ENCODE peak calls at places on chromosomes 13 and 19, in four cellular contexts. D is AG10803, Z is ovary, M is WERI-Rb-1. C is an unnamed sample.

GRCh38 chr13:70188567-70188966 is 80.3 kb upstream of the KLHL1 start:
- DNase-seq in M (no peak), D (no peak), Z (no peak), C (no peak)

GRCh38 chr13:95536629-95537241 is 15.8 kb upstream of the CLDN10 start:
- DNase-seq in D (peak), M (no peak), Z (no peak), C (no peak)

GRCh38 chr13:60338754-60339153 is 58.3 kb upstream of the TDRD3 start:
- DNase-seq in M (no peak), Z (no peak), D (no peak), C (no peak)

GRCh38 chr13:104837756-104838155 is 1697.7 kb downstream of the EFNB2 start:
- DNase-seq in D (no peak), Z (no peak), M (no peak), C (no peak)

GRCh38 chr13:20193924-20194631 is 1.3 kb upstream of the GJB2 start:
- DNase-seq in Z (no peak), M (no peak), D (no peak), C (no peak)

GRCh38 chr13:89212186-89212585 is 1541.0 kb downstream of the SLITRK5 start:
- DNase-seq in D (no peak), M (no peak), Z (no peak), C (no peak)

GRCh38 chr13:114002771-114003321 is 29.0 kb upstream of the C13orf46 start:
- DNase-seq in Z (no peak), M (no peak), D (no peak), C (no peak)

GRCh38 chr19:34508540-34508939 is 27.0 kb downstream of the WTIP start:
- DNase-seq in Z (no peak), M (no peak), D (no peak), C (no peak)

GRCh38 chr13:76928456-76928855 is 19.9 kb upstream of the ACOD1 start:
- DNase-seq in Z (no peak), D (no peak), M (no peak), C (no peak)

GRCh38 chr19:48413879-48414623 is 20.6 kb downstream of the GRIN2D start:
- DNase-seq in Z (no peak), D (peak), M (no peak), C (no peak)

GRCh38 chr13:74464656-74465055 is 330.5 kb upstream of the KLF12 start:
- DNase-seq in D (no peak), Z (no peak), M (no peak), C (no peak)

GRCh38 chr19:41941410-41942202 is 13.4 kb upstream of the ERFL start:
- DNase-seq in M (no peak), Z (no peak), D (no peak), C (peak)

GRCh38 chr13:91280806-91281205 is 66.7 kb upstream of the MIR17HG start:
- DNase-seq in M (no peak), D (no peak), Z (no peak), C (no peak)

GRCh38 chr19:42424712-42425131 is 2.5 kb downstream of the LIPE start:
- DNase-seq in D (no peak), Z (no peak), M (no peak), C (no peak)

GRCh38 chr19:4358709-4359626 is 15.6 kb downstream of the MPND start:
- DNase-seq in D (no peak), M (no peak), Z (no peak), C (no peak)

GRCh38 chr19:30122431-30122830 is 180.4 kb downstream of the URI1 start:
- DNase-seq in M (peak), D (no peak), Z (no peak), C (no peak)

GRCh38 chr13:110626510-110626909 is 11.2 kb downstream of the NAXD start:
- DNase-seq in D (no peak), M (peak), Z (no peak), C (no peak)

GRCh38 chr13:29125934-29126424 is 305.8 kb downstream of the MTUS2 start:
- DNase-seq in D (no peak), Z (no peak), M (no peak), C (peak)

GRCh38 chr13:78910147-78910546 is 251.2 kb upstream of the OBI1 start:
- DNase-seq in Z (no peak), M (no peak), D (no peak), C (no peak)

GRCh38 chr13:34161829-34162544 is 344.0 kb downstream of the RFC3 start:
- DNase-seq in Z (no peak), M (peak), D (peak), C (no peak)

GRCh38 chr13:59776924-59777690 is 386.6 kb downstream of the DIAPH3 start:
- DNase-seq in D (peak), M (no peak), Z (no peak), C (no peak)

GRCh38 chr13:42807866-42808265 is 26.5 kb downstream of the FAM216B start:
- DNase-seq in Z (no peak), D (peak), M (no peak), C (no peak)

GRCh38 chr13:66675620-66676019 is 554.5 kb downstream of the PCDH9 start:
- DNase-seq in D (peak), M (no peak), Z (no peak), C (no peak)

GRCh38 chr13:30806784-30807183 is 71.4 kb downstream of the ALOX5AP start:
- DNase-seq in D (peak), M (no peak), Z (no peak), C (no peak)

GRCh38 chr13:52405767-52406494 is at the start of gene THSD1:
- DNase-seq in D (peak), M (peak), Z (peak), C (peak)

GRCh38 chr19:50384685-50385535 is 763 bp downstream of the POLD1 start:
- DNase-seq in D (peak), Z (no peak), M (no peak), C (peak)

GRCh38 chr13:23731709-23732108 is 157.5 kb downstream of the MIPEP start:
- DNase-seq in M (no peak), D (no peak), Z (no peak), C (no peak)

GRCh38 chr13:99215466-99215865 is 14.8 kb downstream of the UBAC2 start:
- DNase-seq in Z (no peak), M (no peak), D (no peak), C (no peak)

GRCh38 chr19:38583219-38583984 is 34.4 kb downstream of the MAP4K1 start:
- DNase-seq in D (no peak), M (no peak), Z (no peak), C (peak)

GRCh38 chr19:29405728-29405995 is 120.1 kb upstream of the VSTM2B start:
- DNase-seq in Z (no peak), M (no peak), D (no peak), C (no peak)

GRCh38 chr13:99725644-99726043 is 224.4 kb downstream of the TM9SF2 start:
- DNase-seq in Z (no peak), D (no peak), M (no peak), C (no peak)

GRCh38 chr19:6736917-6737283 is 480 bp downstream of the GPR108 start:
- DNase-seq in Z (peak), M (no peak), D (no peak), C (no peak)

DNA sequence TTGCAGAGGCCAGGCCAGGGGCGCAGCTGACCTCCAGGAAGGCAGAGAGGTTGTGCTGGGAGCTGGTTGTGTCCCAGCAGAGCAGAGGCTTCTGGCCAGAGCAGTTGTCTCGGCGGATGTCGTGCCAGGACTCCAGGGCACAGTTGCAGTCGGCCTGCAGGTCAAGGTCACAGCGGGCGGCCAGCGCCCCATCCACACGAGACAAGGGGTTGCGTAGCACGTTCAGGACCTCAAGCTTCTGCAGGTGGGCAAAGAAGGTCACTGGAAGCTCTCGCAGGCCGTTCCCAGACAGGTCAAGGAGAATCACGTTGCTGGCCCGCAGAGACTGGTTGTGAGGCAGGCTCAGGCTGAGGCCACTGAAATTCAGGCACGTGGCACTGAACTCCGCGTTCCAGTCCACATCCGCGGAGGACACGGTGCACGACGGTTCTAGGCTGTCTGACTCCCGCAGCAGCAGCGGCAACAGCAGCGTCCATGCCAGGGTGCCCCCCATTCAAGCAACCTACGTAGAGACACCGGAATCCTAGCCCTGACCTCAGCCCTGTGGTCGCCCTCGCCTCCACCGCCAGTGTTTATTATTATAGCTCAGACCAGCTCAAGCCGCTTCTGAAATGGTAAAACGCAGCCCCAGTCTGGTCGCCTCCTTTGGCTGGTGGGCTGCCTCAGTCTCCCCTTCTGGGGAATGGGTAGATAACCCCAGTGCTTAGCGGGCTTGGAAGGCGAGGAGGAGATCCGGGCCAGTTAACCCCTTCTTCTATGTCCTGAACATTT is 766 bp downstream of the LRRC25 start:
- DNase-seq in Z (peak), M (no peak), D (no peak), C (no peak)
- TF ChIP-seq CTCF in Z (no peak), M (no peak), D (no peak), C (no peak)

DNA sequence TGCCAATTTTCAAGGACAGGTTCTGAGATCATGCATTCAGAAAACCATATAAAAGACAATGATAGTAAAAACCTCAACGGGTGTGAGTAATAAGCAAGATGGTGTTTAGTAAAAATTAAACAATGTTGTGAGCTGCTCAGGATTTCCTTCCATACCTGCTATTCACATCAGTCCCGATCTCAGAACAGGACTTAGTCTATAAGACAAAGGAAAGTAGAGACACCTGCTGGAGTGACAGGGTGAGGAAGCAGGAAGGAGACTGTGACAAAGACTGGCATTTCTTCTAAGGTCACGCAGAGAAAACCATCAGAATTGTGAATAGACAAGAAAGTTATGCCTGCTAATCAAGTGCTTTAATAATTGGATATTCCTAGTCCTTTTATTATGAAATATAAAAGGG is 648.0 kb downstream of the DACH1 start:
- DNase-seq in M (peak), D (no peak), Z (no peak), C (no peak)
- TF ChIP-seq CTCF in M (peak), D (no peak), Z (no peak), C (no peak)

GRCh38 chr13:26503826-26504594 is 53.5 kb upstream of the WASF3 start:
- DNase-seq in Z (no peak), M (peak), D (no peak), C (no peak)

GRCh38 chr13:26500618-26501320 is 56.7 kb upstream of the WASF3 start:
- DNase-seq in Z (no peak), D (no peak), M (no peak), C (no peak)

GRCh38 chr13:26498524-26499208 is 58.8 kb upstream of the WASF3 start:
- DNase-seq in D (no peak), M (no peak), Z (no peak), C (no peak)

GRCh38 chr13:26499209-26499601 is 58.3 kb upstream of the WASF3 start:
- DNase-seq in M (no peak), Z (no peak), D (no peak), C (no peak)

GRCh38 chr13:26502826-26503225 is 54.7 kb upstream of the WASF3 start:
- DNase-seq in M (no peak), D (peak), Z (no peak), C (no peak)
- TF ChIP-seq CTCF in M (peak), D (peak), Z (no peak), C (no peak)

GRCh38 chr13:107847406-107847805 is 367.9 kb downstream of the LIG4 start:
- DNase-seq in Z (no peak), M (peak), D (no peak), C (no peak)

GRCh38 chr13:107843281-107843680 is 372.1 kb downstream of the LIG4 start:
- DNase-seq in D (no peak), Z (no peak), M (no peak), C (no peak)

GRCh38 chr13:107845911-107846310 is 369.4 kb downstream of the LIG4 start:
- DNase-seq in Z (no peak), D (no peak), M (no peak), C (no peak)

GRCh38 chr13:107842562-107843180 is 372.7 kb downstream of the LIG4 start:
- DNase-seq in M (no peak), Z (no peak), D (peak), C (no peak)

DNA sequence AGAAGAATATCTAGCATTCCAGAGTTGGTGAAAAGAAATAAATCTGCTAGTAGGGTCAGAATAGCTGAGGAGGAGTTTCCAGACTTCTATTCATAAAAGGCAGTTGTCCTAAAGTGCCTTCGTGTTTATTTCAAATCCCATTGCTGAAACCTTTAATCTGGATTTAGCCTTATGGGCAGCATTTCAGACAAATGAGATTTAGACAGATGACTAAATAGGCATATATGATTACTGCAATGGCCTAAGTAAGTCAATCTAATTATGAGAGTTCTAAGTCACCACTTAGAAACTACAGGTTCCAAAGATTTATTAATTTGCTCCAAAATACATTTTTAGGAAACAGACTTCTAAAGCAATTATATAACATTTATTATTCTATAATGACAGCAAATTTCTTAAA is 368.7 kb downstream of the LIG4 start:
- DNase-seq in M (no peak), D (no peak), Z (no peak), C (no peak)
- TF ChIP-seq CTCF in M (no peak), D (no peak), Z (no peak), C (no peak)

GRCh38 chr19:55058781-55059610 is 4.0 kb downstream of the RDH13 start:
- DNase-seq in M (no peak), D (no peak), Z (no peak), C (no peak)
- TF ChIP-seq CTCF in M (no peak), D (no peak), Z (no peak), C (no peak)

DNA sequence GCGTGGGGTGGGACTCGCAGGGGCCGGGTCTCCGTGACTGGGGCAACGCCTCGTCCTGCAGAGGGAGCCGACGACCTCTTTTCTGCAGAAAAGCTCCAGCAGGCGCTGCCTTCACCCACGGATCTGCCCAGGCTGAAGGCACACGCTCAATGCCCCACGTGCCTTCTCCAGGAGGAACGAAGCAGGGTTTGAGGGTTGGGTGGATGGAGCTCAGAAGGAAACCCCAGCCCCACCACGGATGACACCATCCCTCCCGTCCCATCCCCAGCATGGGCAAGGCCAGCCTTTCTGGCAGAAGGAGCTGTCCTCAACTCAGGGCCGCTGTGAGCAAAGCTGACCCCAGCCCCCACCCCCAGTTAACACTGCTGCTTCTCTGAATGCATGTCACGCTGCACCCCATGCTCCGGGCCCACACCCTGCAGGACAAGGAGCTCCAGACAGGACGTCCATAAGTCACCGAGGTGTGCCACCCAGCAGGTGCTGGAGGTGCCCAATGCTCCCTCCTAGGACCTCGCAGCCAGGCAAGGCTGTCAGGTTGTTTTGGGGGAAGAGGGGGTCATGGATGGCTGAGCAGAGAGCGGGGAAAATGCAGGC is 7.4 kb downstream of the C19orf25 start:
- DNase-seq in Z (no peak), M (no peak), D (no peak), C (no peak)
- TF ChIP-seq CTCF in Z (no peak), M (peak), D (peak), C (no peak)

GRCh38 chr13:46796515-46797467 is at the start of gene ESD:
- DNase-seq in M (peak), Z (peak), D (peak), C (peak)
- TF ChIP-seq CTCF in M (no peak), Z (no peak), D (no peak), C (no peak)

C was measured in GM20000.